ENCODE peak calls at places on chromosome 22, in five cellular contexts. C is transverse colon; P is choroid plexus epithelial cell; R is PC-9; U is CD8-positive, alpha-beta memory T cell. L is an unnamed sample.

GRCh38 chr22:46551321-46551720 is 13.9 kb upstream of the CELSR1 start:
- DNase-seq in C (no peak), P (no peak), R (no peak), U (no peak), L (no peak)

GRCh38 chr22:21623402-21623970 is 6.3 kb downstream of the YDJC start:
- DNase-seq in C (no peak), P (no peak), R (no peak), U (no peak), L (no peak)

GRCh38 chr22:48429621-48430020 is 1398.1 kb downstream of the BRD1 start:
- DNase-seq in C (no peak), P (no peak), R (no peak), U (no peak), L (no peak)

GRCh38 chr22:20441631-20442484 is 4.2 kb upstream of the SCARF2 start:
- DNase-seq in C (no peak), P (peak; percentile 44), R (no peak), U (no peak), L (no peak)

GRCh38 chr22:32206774-32207758 is 2.2 kb upstream of the RFPL2 start:
- DNase-seq in C (peak; percentile 46), P (peak; percentile 40), R (peak; percentile 55), U (peak; percentile 25), L (peak; percentile 10)

GRCh38 chr22:47329727-47330653 is 567.5 kb downstream of the TBC1D22A start:
- DNase-seq in C (no peak), P (no peak), R (no peak), U (no peak), L (no peak)

GRCh38 chr22:19879248-19879575 is 24.5 kb upstream of the GNB1L start:
- DNase-seq in C (no peak), P (no peak), R (no peak), U (no peak), L (no peak)

GRCh38 chr22:26428515-26429457 is at the start of gene ASPHD2:
- DNase-seq in C (peak; percentile 69), P (peak; percentile 64), R (no peak), U (peak; percentile 86), L (peak; percentile 88)

GRCh38 chr22:26673485-26673884 is 16.1 kb downstream of the MIAT start:
- DNase-seq in C (peak; percentile 22), P (peak; percentile 22), R (peak; percentile 41), U (no peak), L (no peak)

GRCh38 chr22:37912171-37912570 is 6.1 kb downstream of the MICALL1 start:
- DNase-seq in C (no peak), P (no peak), R (no peak), U (no peak), L (no peak)

GRCh38 chr22:24450600-24450999 is 23.2 kb downstream of the ADORA2A start:
- DNase-seq in C (no peak), P (no peak), R (no peak), U (no peak), L (no peak)
- H3K4me3 ChIP-seq in C (no peak overlapping the region), P (no peak overlapping the region), R (no peak overlapping the region), U (no peak overlapping the region), L (no peak overlapping the region)

DNA sequence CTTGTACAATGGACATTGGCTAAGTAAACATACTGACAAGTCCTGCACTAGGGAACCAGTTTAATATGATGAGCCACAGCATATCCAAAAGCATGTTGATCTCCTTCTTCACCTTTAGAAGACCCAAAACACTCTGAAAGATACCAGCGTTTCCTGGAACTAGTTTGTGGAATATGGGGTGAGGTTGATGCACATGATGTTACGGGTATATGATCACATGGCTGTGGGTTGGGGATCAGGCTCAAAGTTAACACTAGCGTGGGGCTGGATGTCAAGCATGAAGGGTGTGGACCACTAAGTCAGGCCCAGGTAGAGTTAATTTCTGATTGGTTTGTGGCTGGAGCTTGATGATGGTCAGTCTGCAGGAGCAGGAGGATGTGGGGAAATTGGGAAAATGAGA is 9.0 kb downstream of the IGLL5 start:
- DNase-seq in C (no peak), P (no peak), R (no peak), U (no peak), L (no peak)
- H3K4me3 ChIP-seq in C (no peak overlapping the region), P (no peak overlapping the region), R (no peak overlapping the region), U (no peak overlapping the region), L (no peak overlapping the region)

GRCh38 chr22:42990131-42990838 is 24.7 kb downstream of the PACSIN2 start:
- DNase-seq in C (peak; percentile 36), P (peak; percentile 87), R (peak; percentile 88), U (no peak), L (no peak)
- H3K4me3 ChIP-seq in C (no peak overlapping the region), P (no peak overlapping the region), R (peak overlapping the region; percentile 13), U (no peak overlapping the region), L (no peak overlapping the region)

GRCh38 chr22:50242406-50242949 is 2.3 kb downstream of the TUBGCP6 start:
- DNase-seq in C (no peak), P (no peak), R (no peak), U (no peak), L (no peak)
- H3K4me3 ChIP-seq in C (no peak overlapping the region), P (peak overlapping the region; percentile 37), R (peak overlapping the region; percentile 86), U (peak overlapping the region; percentile 56), L (peak overlapping the region; percentile 93)

GRCh38 chr22:30193031-30193794 is 53.3 kb downstream of the LIF start:
- DNase-seq in C (no peak), P (no peak), R (no peak), U (no peak), L (no peak)

GRCh38 chr22:30195245-30196140 is 51.1 kb downstream of the LIF start:
- DNase-seq in C (no peak), P (no peak), R (no peak), U (no peak), L (no peak)

GRCh38 chr22:30191049-30191701 is 55.4 kb downstream of the LIF start:
- DNase-seq in C (no peak), P (no peak), R (no peak), U (no peak), L (no peak)

GRCh38 chr22:30190619-30191018 is 55.9 kb downstream of the LIF start:
- DNase-seq in C (no peak), P (no peak), R (no peak), U (no peak), L (no peak)

DNA sequence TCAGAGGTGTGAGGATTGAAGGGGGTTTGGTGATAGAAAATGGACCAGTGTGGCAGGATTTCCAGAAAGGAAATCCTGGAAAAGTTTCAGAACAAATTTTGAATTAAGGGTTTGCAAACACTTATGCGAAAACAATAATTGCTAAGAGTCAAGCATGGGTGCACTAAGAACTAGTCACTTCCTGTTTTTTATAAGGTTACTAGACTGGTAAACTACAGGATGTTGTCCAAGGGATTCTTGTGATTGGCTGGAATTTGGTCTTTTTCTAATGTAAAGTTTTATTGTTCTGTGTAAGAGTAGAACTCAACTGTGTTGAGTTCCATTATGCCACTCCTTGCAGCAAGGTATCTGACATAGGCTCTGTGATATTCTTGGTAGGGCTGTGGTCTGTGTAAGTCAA is 54.1 kb downstream of the LIF start:
- DNase-seq in C (no peak), P (no peak), R (no peak), U (no peak), L (no peak)
- H3K4me3 ChIP-seq in C (no peak overlapping the region), P (no peak overlapping the region), R (no peak overlapping the region), U (no peak overlapping the region), L (no peak overlapping the region)

DNA sequence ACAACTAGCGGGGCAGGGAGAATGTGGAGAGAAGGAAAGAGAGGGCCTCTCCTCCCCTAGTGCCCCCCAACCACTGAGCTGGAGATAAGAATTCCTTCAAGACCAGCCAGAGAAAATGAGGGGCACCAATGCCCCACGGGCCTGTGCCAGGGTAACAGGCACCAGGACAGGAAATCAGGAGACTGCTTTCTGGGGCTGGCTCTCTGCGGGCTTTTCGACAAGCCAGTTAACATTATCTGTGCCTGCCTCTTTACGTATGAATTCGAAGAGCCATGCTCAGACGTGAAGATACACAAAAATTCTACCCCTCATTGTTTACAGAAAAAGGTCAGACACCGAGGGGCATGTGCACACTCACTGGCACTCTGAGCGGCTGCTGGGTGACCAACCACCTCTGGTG is 52.1 kb downstream of the MYH9 start:
- DNase-seq in C (no peak), P (no peak), R (no peak), U (no peak), L (no peak)
- H3K4me3 ChIP-seq in C (no peak overlapping the region), P (no peak overlapping the region), R (no peak overlapping the region), U (peak overlapping the region; percentile 18), L (no peak overlapping the region)

L was measured in GM12864.